ENCODE peak calls at places on chromosomes 13 and 19, in eight cellular contexts. One of them, this sample, is unnamed. For H3K27me3 and H3K9me3, the result is how much of the 10 kb centered on the place peaks cover.

GRCh38 chr13:110680852-110681251 is 25.1 kb downstream of the CARS2 start:
- DNase-seq in suprapubic skin: no peak
- DNase-seq in uterus: no peak
- DNase-seq in tibial artery: no peak
- DNase-seq in heart left ventricle: no peak
- DNase-seq in ascending aorta: peak
- DNase-seq in astrocyte: no peak
- DNase-seq in left ventricle myocardium inferior: no peak
- DNase-seq in this sample: no peak

GRCh38 chr19:51354742-51355148 is 11.4 kb downstream of the ETFB start:
- DNase-seq in suprapubic skin: no peak
- DNase-seq in uterus: no peak
- DNase-seq in tibial artery: no peak
- DNase-seq in heart left ventricle: no peak
- DNase-seq in ascending aorta: no peak
- DNase-seq in astrocyte: peak
- DNase-seq in left ventricle myocardium inferior: no peak
- DNase-seq in this sample: no peak

GRCh38 chr19:401836-402535 is 7.0 kb downstream of the C2CD4C start:
- DNase-seq in suprapubic skin: no peak
- DNase-seq in uterus: peak
- DNase-seq in tibial artery: no peak
- DNase-seq in heart left ventricle: no peak
- DNase-seq in ascending aorta: peak
- DNase-seq in astrocyte: no peak
- DNase-seq in left ventricle myocardium inferior: no peak
- DNase-seq in this sample: no peak

GRCh38 chr19:54160948-54161347 is 1.4 kb upstream of the LENG1 start:
- DNase-seq in suprapubic skin: no peak
- DNase-seq in uterus: no peak
- DNase-seq in tibial artery: no peak
- DNase-seq in heart left ventricle: no peak
- DNase-seq in ascending aorta: no peak
- DNase-seq in astrocyte: no peak
- DNase-seq in left ventricle myocardium inferior: no peak
- DNase-seq in this sample: no peak

GRCh38 chr13:30355405-30355741 is 48.0 kb upstream of the KATNAL1 start:
- DNase-seq in suprapubic skin: no peak
- DNase-seq in uterus: no peak
- DNase-seq in tibial artery: no peak
- DNase-seq in heart left ventricle: peak
- DNase-seq in ascending aorta: no peak
- DNase-seq in astrocyte: no peak
- DNase-seq in left ventricle myocardium inferior: no peak
- DNase-seq in this sample: no peak

GRCh38 chr19:17855333-17856152 is 4.2 kb upstream of the RPL18A start:
- DNase-seq in suprapubic skin: peak
- DNase-seq in uterus: peak
- DNase-seq in tibial artery: peak
- DNase-seq in heart left ventricle: peak
- DNase-seq in ascending aorta: peak
- DNase-seq in astrocyte: peak
- DNase-seq in left ventricle myocardium inferior: peak
- DNase-seq in this sample: peak

GRCh38 chr19:23203841-23204344 is 46.3 kb downstream of the ZNF724 start:
- DNase-seq in suprapubic skin: no peak
- DNase-seq in uterus: no peak
- DNase-seq in tibial artery: peak
- DNase-seq in heart left ventricle: peak
- DNase-seq in ascending aorta: no peak
- DNase-seq in astrocyte: no peak
- DNase-seq in left ventricle myocardium inferior: peak
- DNase-seq in this sample: no peak

GRCh38 chr13:99217461-99218101 is 16.9 kb downstream of the UBAC2 start:
- DNase-seq in suprapubic skin: no peak
- DNase-seq in uterus: no peak
- DNase-seq in tibial artery: no peak
- DNase-seq in heart left ventricle: no peak
- DNase-seq in ascending aorta: no peak
- DNase-seq in astrocyte: no peak
- DNase-seq in left ventricle myocardium inferior: no peak
- DNase-seq in this sample: no peak

GRCh38 chr13:59750860-59751259 is 412.9 kb downstream of the DIAPH3 start:
- DNase-seq in suprapubic skin: no peak
- DNase-seq in uterus: no peak
- DNase-seq in tibial artery: no peak
- DNase-seq in heart left ventricle: no peak
- DNase-seq in ascending aorta: no peak
- DNase-seq in astrocyte: peak
- DNase-seq in left ventricle myocardium inferior: no peak
- DNase-seq in this sample: no peak

GRCh38 chr13:103539265-103539664 is 473.0 kb upstream of the SLC10A2 start:
- DNase-seq in suprapubic skin: no peak
- DNase-seq in uterus: no peak
- DNase-seq in tibial artery: no peak
- DNase-seq in heart left ventricle: peak
- DNase-seq in ascending aorta: no peak
- DNase-seq in astrocyte: no peak
- DNase-seq in left ventricle myocardium inferior: peak
- DNase-seq in this sample: no peak

GRCh38 chr13:110490009-110490770 is 71.3 kb downstream of the RAB20 start:
- DNase-seq in suprapubic skin: no peak
- DNase-seq in uterus: no peak
- DNase-seq in tibial artery: no peak
- DNase-seq in heart left ventricle: no peak
- DNase-seq in ascending aorta: no peak
- DNase-seq in astrocyte: no peak
- DNase-seq in left ventricle myocardium inferior: no peak
- DNase-seq in this sample: no peak

GRCh38 chr19:17236414-17236716 is 9.4 kb downstream of the NR2F6 start:
- DNase-seq in suprapubic skin: no peak
- DNase-seq in uterus: no peak
- DNase-seq in tibial artery: no peak
- DNase-seq in heart left ventricle: no peak
- DNase-seq in ascending aorta: no peak
- DNase-seq in astrocyte: no peak
- DNase-seq in left ventricle myocardium inferior: no peak
- DNase-seq in this sample: no peak

GRCh38 chr19:46959962-46960556 is 59.6 kb upstream of the NPAS1 start:
- DNase-seq in suprapubic skin: no peak
- DNase-seq in uterus: no peak
- DNase-seq in tibial artery: no peak
- DNase-seq in heart left ventricle: no peak
- DNase-seq in ascending aorta: no peak
- DNase-seq in astrocyte: peak
- DNase-seq in left ventricle myocardium inferior: no peak
- DNase-seq in this sample: no peak

GRCh38 chr13:113544071-113544891 is 40.3 kb upstream of the TFDP1 start:
- DNase-seq in suprapubic skin: no peak
- DNase-seq in uterus: no peak
- DNase-seq in tibial artery: no peak
- DNase-seq in heart left ventricle: no peak
- DNase-seq in ascending aorta: peak
- DNase-seq in astrocyte: no peak
- DNase-seq in left ventricle myocardium inferior: no peak
- DNase-seq in this sample: no peak

GRCh38 chr19:11321206-11322126 is 18.0 kb downstream of the RAB3D start:
- DNase-seq in suprapubic skin: no peak
- DNase-seq in uterus: no peak
- DNase-seq in tibial artery: no peak
- DNase-seq in heart left ventricle: no peak
- DNase-seq in ascending aorta: no peak
- DNase-seq in astrocyte: no peak
- DNase-seq in left ventricle myocardium inferior: no peak
- DNase-seq in this sample: no peak

GRCh38 chr13:75220238-75220542 is 261.8 kb downstream of the TBC1D4 start:
- DNase-seq in suprapubic skin: no peak
- DNase-seq in uterus: no peak
- DNase-seq in tibial artery: no peak
- DNase-seq in heart left ventricle: no peak
- DNase-seq in ascending aorta: no peak
- DNase-seq in astrocyte: no peak
- DNase-seq in left ventricle myocardium inferior: no peak
- DNase-seq in this sample: no peak

GRCh38 chr19:18591735-18592385 is 3.3 kb downstream of the REX1BD start:
- DNase-seq in suprapubic skin: no peak
- DNase-seq in uterus: no peak
- DNase-seq in tibial artery: no peak
- DNase-seq in heart left ventricle: no peak
- DNase-seq in ascending aorta: no peak
- DNase-seq in astrocyte: no peak
- DNase-seq in left ventricle myocardium inferior: no peak
- DNase-seq in this sample: no peak

GRCh38 chr19:46639356-46640061 is 3.5 kb upstream of the GNG8 start:
- DNase-seq in suprapubic skin: peak
- DNase-seq in uterus: peak
- DNase-seq in tibial artery: peak
- DNase-seq in heart left ventricle: peak
- DNase-seq in ascending aorta: peak
- DNase-seq in astrocyte: peak
- DNase-seq in left ventricle myocardium inferior: peak
- DNase-seq in this sample: peak

GRCh38 chr13:22325761-22326160 is 654.9 kb downstream of the FGF9 start:
- DNase-seq in suprapubic skin: no peak
- DNase-seq in uterus: no peak
- DNase-seq in tibial artery: no peak
- DNase-seq in heart left ventricle: no peak
- DNase-seq in ascending aorta: no peak
- DNase-seq in astrocyte: no peak
- DNase-seq in left ventricle myocardium inferior: no peak
- DNase-seq in this sample: no peak

GRCh38 chr13:31797154-31797775 is 57.9 kb downstream of the RXFP2 start:
- DNase-seq in suprapubic skin: no peak
- DNase-seq in uterus: no peak
- DNase-seq in tibial artery: no peak
- DNase-seq in heart left ventricle: no peak
- DNase-seq in ascending aorta: no peak
- DNase-seq in astrocyte: peak
- DNase-seq in left ventricle myocardium inferior: no peak
- DNase-seq in this sample: no peak

GRCh38 chr13:110309661-110310524 is 2.8 kb downstream of the COL4A2 start:
- DNase-seq in suprapubic skin: no peak
- DNase-seq in uterus: no peak
- DNase-seq in tibial artery: no peak
- DNase-seq in heart left ventricle: no peak
- DNase-seq in ascending aorta: peak
- DNase-seq in astrocyte: no peak
- DNase-seq in left ventricle myocardium inferior: no peak
- DNase-seq in this sample: no peak

GRCh38 chr19:49799798-49800376 is 13.2 kb downstream of the FUZ start:
- DNase-seq in suprapubic skin: no peak
- DNase-seq in uterus: no peak
- DNase-seq in tibial artery: no peak
- DNase-seq in heart left ventricle: no peak
- DNase-seq in ascending aorta: peak
- DNase-seq in astrocyte: no peak
- DNase-seq in left ventricle myocardium inferior: no peak
- DNase-seq in this sample: no peak

GRCh38 chr13:73857106-73857505 is 277.1 kb downstream of the KLF12 start:
- DNase-seq in suprapubic skin: no peak
- DNase-seq in uterus: no peak
- DNase-seq in tibial artery: no peak
- DNase-seq in heart left ventricle: no peak
- DNase-seq in ascending aorta: no peak
- DNase-seq in astrocyte: no peak
- DNase-seq in left ventricle myocardium inferior: no peak
- DNase-seq in this sample: no peak

GRCh38 chr13:97848886-97849285 is 104.6 kb upstream of the IPO5 start:
- DNase-seq in suprapubic skin: no peak
- DNase-seq in uterus: no peak
- DNase-seq in tibial artery: no peak
- DNase-seq in heart left ventricle: no peak
- DNase-seq in ascending aorta: no peak
- DNase-seq in astrocyte: no peak
- DNase-seq in left ventricle myocardium inferior: no peak
- DNase-seq in this sample: no peak
- H3K27me3 ChIP-seq in suprapubic skin: under half
- H3K27me3 ChIP-seq in uterus: under half
- H3K27me3 ChIP-seq in tibial artery: under half
- H3K27me3 ChIP-seq in heart left ventricle: under half
- H3K27me3 ChIP-seq in ascending aorta: under half
- H3K27me3 ChIP-seq in astrocyte: under half
- H3K27me3 ChIP-seq in left ventricle myocardium inferior: under half
- H3K27me3 ChIP-seq in this sample: under half

GRCh38 chr19:57293719-57294118 is 13.4 kb downstream of the ZNF460 start:
- DNase-seq in suprapubic skin: no peak
- DNase-seq in uterus: no peak
- DNase-seq in tibial artery: no peak
- DNase-seq in heart left ventricle: no peak
- DNase-seq in ascending aorta: no peak
- DNase-seq in astrocyte: no peak
- DNase-seq in left ventricle myocardium inferior: no peak
- DNase-seq in this sample: no peak

GRCh38 chr19:57288373-57288772 is 8.1 kb downstream of the ZNF460 start:
- DNase-seq in suprapubic skin: no peak
- DNase-seq in uterus: no peak
- DNase-seq in tibial artery: no peak
- DNase-seq in heart left ventricle: no peak
- DNase-seq in ascending aorta: no peak
- DNase-seq in astrocyte: no peak
- DNase-seq in left ventricle myocardium inferior: no peak
- DNase-seq in this sample: no peak

DNA sequence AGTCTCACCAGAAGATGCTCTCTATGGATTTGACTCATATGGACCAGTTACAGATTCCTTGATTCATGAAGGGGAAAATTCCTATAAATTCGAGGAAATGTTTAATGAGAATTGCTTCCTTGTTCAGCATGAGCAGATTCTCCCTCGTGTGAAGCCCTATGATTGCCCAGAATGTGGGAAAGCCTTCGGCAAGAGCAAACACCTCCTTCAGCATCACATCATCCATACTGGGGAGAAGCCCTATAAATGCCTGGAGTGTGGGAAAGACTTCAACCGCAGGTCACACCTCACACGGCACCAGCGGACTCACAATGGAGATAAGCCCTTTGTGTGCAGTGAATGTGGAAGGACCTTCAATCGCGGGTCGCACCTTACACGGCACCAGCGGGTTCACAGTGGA is 10.7 kb downstream of the ZNF460 start:
- DNase-seq in suprapubic skin: no peak
- DNase-seq in uterus: no peak
- DNase-seq in tibial artery: no peak
- DNase-seq in heart left ventricle: no peak
- DNase-seq in ascending aorta: no peak
- DNase-seq in astrocyte: no peak
- DNase-seq in left ventricle myocardium inferior: no peak
- DNase-seq in this sample: no peak
- H3K9me3 ChIP-seq in suprapubic skin: under half
- H3K9me3 ChIP-seq in uterus: under half
- H3K9me3 ChIP-seq in tibial artery: under half
- H3K9me3 ChIP-seq in heart left ventricle: under half
- H3K9me3 ChIP-seq in ascending aorta: half or more
- H3K9me3 ChIP-seq in astrocyte: under half
- H3K9me3 ChIP-seq in left ventricle myocardium inferior: half or more
- H3K9me3 ChIP-seq in this sample: half or more

GRCh38 chr19:42693760-42694350 is 46.4 kb downstream of the PSG3 start:
- DNase-seq in suprapubic skin: no peak
- DNase-seq in uterus: no peak
- DNase-seq in tibial artery: no peak
- DNase-seq in heart left ventricle: no peak
- DNase-seq in ascending aorta: no peak
- DNase-seq in astrocyte: peak
- DNase-seq in left ventricle myocardium inferior: no peak
- DNase-seq in this sample: peak
- H3K27me3 ChIP-seq in suprapubic skin: under half
- H3K27me3 ChIP-seq in uterus: under half
- H3K27me3 ChIP-seq in tibial artery: under half
- H3K27me3 ChIP-seq in heart left ventricle: under half
- H3K27me3 ChIP-seq in ascending aorta: under half
- H3K27me3 ChIP-seq in astrocyte: under half
- H3K27me3 ChIP-seq in left ventricle myocardium inferior: under half
- H3K27me3 ChIP-seq in this sample: under half

GRCh38 chr13:58024103-58024502 is 392.6 kb downstream of the PCDH17 start:
- DNase-seq in suprapubic skin: no peak
- DNase-seq in uterus: no peak
- DNase-seq in tibial artery: no peak
- DNase-seq in heart left ventricle: no peak
- DNase-seq in ascending aorta: no peak
- DNase-seq in astrocyte: no peak
- DNase-seq in left ventricle myocardium inferior: no peak
- DNase-seq in this sample: no peak
- H3K9me3 ChIP-seq in suprapubic skin: under half
- H3K9me3 ChIP-seq in uterus: under half
- H3K9me3 ChIP-seq in tibial artery: under half
- H3K9me3 ChIP-seq in heart left ventricle: under half
- H3K9me3 ChIP-seq in ascending aorta: under half
- H3K9me3 ChIP-seq in astrocyte: under half
- H3K9me3 ChIP-seq in left ventricle myocardium inferior: under half
- H3K9me3 ChIP-seq in this sample: under half

This sample was measured in MG63.